ENCODE peak calls at places on chromosomes 2 and 18, in eight cellular contexts. W is breast epithelium, D is kidney epithelial cell, M is brain microvascular endothelial cell, I is cardiac muscle cell, R is MM.1S, P is lower lobe of right lung, O is left ventricle myocardium inferior. Z is an unnamed sample.

GRCh38 chr2:143691136-143691535 is 561.9 kb downstream of the ARHGAP15 start:
- DNase-seq in W (no peak), D (no peak), M (no peak), I (no peak), R (no peak), P (no peak), O (no peak), Z (no peak)

GRCh38 chr2:63326473-63326872 is 261.8 kb downstream of the WDPCP start:
- DNase-seq in W (no peak), D (no peak), M (no peak), I (no peak), R (no peak), P (no peak), O (no peak), Z (no peak)

GRCh38 chr2:133894429-133894828 is 326.2 kb upstream of the NCKAP5 start:
- DNase-seq in W (no peak), D (no peak), M (no peak), I (no peak), R (no peak), P (no peak), O (no peak), Z (no peak)

GRCh38 chr2:85604568-85605339 is 2.3 kb upstream of the TMEM150A start:
- DNase-seq in W (no peak), D (no peak), M (no peak), I (peak; percentile 20), R (no peak), P (no peak), O (no peak), Z (no peak)

GRCh38 chr2:118669639-118670038 is 177.8 kb downstream of the EN1 start:
- DNase-seq in W (no peak), D (no peak), M (no peak), I (no peak), R (no peak), P (no peak), O (no peak), Z (no peak)

GRCh38 chr2:62415019-62415431 is 91.0 kb downstream of the TMEM17 start:
- DNase-seq in W (no peak), D (no peak), M (no peak), I (no peak), R (peak; percentile 93), P (no peak), O (no peak), Z (no peak)

GRCh38 chr2:12514631-12515437 is 201.9 kb upstream of the TRIB2 start:
- DNase-seq in W (no peak), D (no peak), M (no peak), I (no peak), R (no peak), P (no peak), O (no peak), Z (no peak)

GRCh38 chr2:164810843-164811242 is 30.8 kb downstream of the COBLL1 start:
- DNase-seq in W (no peak), D (no peak), M (no peak), I (peak; percentile 30), R (no peak), P (no peak), O (no peak), Z (no peak)

GRCh38 chr2:236085647-236086046 is 82.5 kb downstream of the GBX2 start:
- DNase-seq in W (no peak), D (no peak), M (no peak), I (no peak), R (no peak), P (no peak), O (no peak), Z (no peak)

GRCh38 chr2:226172939-226173338 is 626.7 kb downstream of the IRS1 start:
- DNase-seq in W (no peak), D (no peak), M (no peak), I (no peak), R (no peak), P (no peak), O (no peak), Z (no peak)

GRCh38 chr2:226802573-226802972 is 3.0 kb upstream of the IRS1 start:
- DNase-seq in W (no peak), D (no peak), M (peak; percentile 56), I (peak; percentile 93), R (peak; percentile 79), P (no peak), O (no peak), Z (no peak)

GRCh38 chr2:96116879-96117533 is 635 bp upstream of the ADRA2B start:
- DNase-seq in W (no peak), D (no peak), M (no peak), I (peak; percentile 46), R (peak; percentile 53), P (peak; percentile 65), O (peak; percentile 47), Z (no peak)
- TF ChIP-seq CTCF in W (no peak), D (no peak), M (peak; percentile 47), I (peak; percentile 60), R (peak; percentile 49), P (peak; percentile 76), O (peak; percentile 95), Z (peak; percentile 50)

GRCh38 chr2:176174850-176175728 is 13.4 kb upstream of the HOXD1 start:
- DNase-seq in W (no peak), D (no peak), M (no peak), I (no peak), R (no peak), P (no peak), O (no peak), Z (no peak)
- H3K27me3 ChIP-seq in W (peaks cover 2% of the 10 kb centered on the region), D (no peaks in the 10 kb centered on the region), M (peaks cover 90% of the 10 kb centered on the region), I (peaks cover 100% of the 10 kb centered on the region), R (no peaks in the 10 kb centered on the region), P (peaks cover 95% of the 10 kb centered on the region), O (peaks cover 100% of the 10 kb centered on the region), Z (peaks cover 66% of the 10 kb centered on the region)

GRCh38 chr18:48805826-48806535 is 144.8 kb downstream of the SMAD7 start:
- DNase-seq in W (no peak), D (no peak), M (no peak), I (no peak), R (no peak), P (no peak), O (peak; percentile 6), Z (no peak)
- TF ChIP-seq CTCF in W (no peak), D (no peak), M (no peak), I (no peak), R (no peak), P (no peak), O (no peak), Z (no peak)

DNA sequence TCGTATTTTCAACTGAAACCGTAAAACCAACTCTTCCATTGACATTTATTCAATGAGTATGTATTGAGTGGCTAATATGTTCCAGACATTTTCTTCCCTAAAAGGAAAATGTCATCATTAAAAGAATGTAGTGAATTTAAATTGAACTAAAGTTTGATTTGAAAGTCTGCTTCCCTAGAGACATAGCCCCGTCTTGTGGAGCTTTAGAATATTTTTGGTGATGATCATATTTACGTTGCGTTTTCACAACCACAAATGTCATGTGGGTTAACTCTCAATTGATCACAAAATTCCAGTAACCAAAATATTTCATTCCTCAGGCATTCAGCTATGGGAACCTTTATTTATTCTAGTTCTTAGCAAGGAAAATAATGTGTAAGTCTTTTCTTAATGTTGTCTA is 204.1 kb downstream of the MBD2 start:
- DNase-seq in W (no peak), D (no peak), M (no peak), I (no peak), R (no peak), P (no peak), O (no peak), Z (no peak)
- H3K27me3 ChIP-seq in W (no peaks in the 10 kb centered on the region), D (no peaks in the 10 kb centered on the region), M (no peaks in the 10 kb centered on the region), I (no peaks in the 10 kb centered on the region), R (no peaks in the 10 kb centered on the region), P (no peaks in the 10 kb centered on the region), O (no peaks in the 10 kb centered on the region), Z (no peaks in the 10 kb centered on the region)

GRCh38 chr18:69697069-69697468 is 250.6 kb downstream of the CD226 start:
- DNase-seq in W (no peak), D (no peak), M (no peak), I (no peak), R (no peak), P (no peak), O (no peak), Z (no peak)
- TF ChIP-seq CTCF in W (no peak), D (no peak), M (no peak), I (no peak), R (no peak), P (no peak), O (no peak), Z (no peak)

DNA sequence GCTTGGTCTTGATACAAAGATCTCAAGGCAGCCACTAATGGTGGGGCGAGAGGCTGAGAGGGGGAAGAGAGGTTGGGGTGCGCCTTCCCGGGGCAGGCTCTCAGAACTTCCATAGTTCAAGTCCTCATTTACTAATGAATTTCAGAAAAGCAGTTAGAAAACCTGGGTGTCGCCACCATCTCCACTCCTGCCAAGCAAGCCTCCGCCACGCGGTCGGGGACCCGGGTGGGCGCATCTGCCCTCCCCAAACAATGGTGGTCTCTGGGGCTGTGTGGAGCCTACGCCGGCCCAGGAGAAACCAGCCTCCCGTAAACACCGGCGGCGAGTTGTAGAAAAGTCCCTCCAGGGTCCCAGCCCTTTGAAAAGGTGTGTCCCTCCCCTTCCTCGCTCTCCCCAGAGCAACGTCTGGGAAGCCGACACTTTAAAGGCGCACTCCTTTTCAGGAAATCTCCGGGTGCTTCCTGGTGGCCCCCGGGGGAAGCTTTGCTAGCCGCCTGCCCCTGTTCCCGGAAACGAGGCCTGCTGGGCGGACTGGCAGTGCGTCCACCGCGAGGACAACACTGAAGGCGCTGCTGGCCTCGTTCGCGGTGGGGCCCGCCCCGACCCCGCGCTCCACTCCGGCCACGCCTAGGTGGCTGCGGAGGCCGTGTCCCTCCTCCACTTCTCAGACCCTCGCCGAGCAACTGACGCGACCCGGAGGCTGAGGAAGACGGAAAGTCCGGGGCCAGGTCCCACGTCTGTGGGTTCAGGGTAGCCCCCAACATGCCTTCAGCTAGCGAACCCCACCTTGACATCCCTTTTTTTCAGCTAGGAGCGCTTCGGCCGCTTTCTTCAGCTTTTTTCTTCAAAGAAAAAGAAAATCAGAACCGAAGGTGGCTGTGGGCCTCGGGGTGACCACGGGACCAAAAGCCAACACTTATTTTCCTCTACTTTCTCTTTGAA is 16.8 kb downstream of the EVX2 start:
- DNase-seq in W (no peak), D (no peak), M (no peak), I (no peak), R (no peak), P (no peak), O (no peak), Z (no peak)
- H3K27me3 ChIP-seq in W (peaks cover 13% of the 10 kb centered on the region), D (peaks cover 60% of the 10 kb centered on the region), M (peaks cover 62% of the 10 kb centered on the region), I (peaks cover 90% of the 10 kb centered on the region), R (no peaks in the 10 kb centered on the region), P (peaks cover 90% of the 10 kb centered on the region), O (peaks cover 99% of the 10 kb centered on the region), Z (no peaks in the 10 kb centered on the region)

DNA sequence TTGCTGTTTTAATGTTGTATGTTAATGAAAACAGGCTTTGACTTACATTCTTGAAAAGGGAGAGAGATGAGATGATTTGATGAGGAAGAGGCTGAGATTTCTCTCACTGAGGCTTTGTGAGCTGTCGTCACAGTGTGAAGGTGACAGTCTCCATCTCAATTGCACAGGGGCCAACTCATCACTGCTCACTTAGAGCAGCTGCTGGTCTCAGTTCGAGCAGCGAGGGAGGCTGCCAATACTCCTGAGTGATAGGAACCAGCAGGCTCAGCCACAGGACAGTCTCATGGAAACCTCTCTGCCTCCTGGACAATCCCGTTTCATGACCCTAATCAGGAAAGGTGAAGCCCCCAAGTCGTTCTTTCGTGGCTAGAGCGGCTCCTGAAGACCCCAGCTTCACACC is 170.7 kb upstream of the SOX11 start:
- DNase-seq in W (no peak), D (no peak), M (no peak), I (no peak), R (no peak), P (no peak), O (peak; percentile 38), Z (no peak)
- TF ChIP-seq CTCF in W (no peak), D (no peak), M (no peak), I (no peak), R (no peak), P (no peak), O (no peak), Z (no peak)